ENCODE peak calls at places on chromosomes 6 and 20, in eight cellular contexts. One of them, this sample, is unnamed.

GRCh38 chr20:30985386-30985785 is 272.1 kb upstream of the DEFB115 start:
- DNase-seq in progenitor cell of endocrine pancreas: no peak
- DNase-seq in choroid plexus epithelial cell: no peak
- DNase-seq in PC-3: no peak
- DNase-seq in nephron progenitor cell: no peak
- DNase-seq in ovary: no peak
- DNase-seq in GM20000: no peak
- DNase-seq in lower lobe of right lung: peak; percentile 12
- DNase-seq in this sample: no peak

GRCh38 chr6:119942078-119942752 is 592.7 kb upstream of the MAN1A1 start:
- DNase-seq in choroid plexus epithelial cell: no peak
- DNase-seq in PC-3: no peak
- DNase-seq in nephron progenitor cell: no peak
- DNase-seq in GM20000: no peak
- DNase-seq in ovary: no peak
- DNase-seq in progenitor cell of endocrine pancreas: no peak
- DNase-seq in lower lobe of right lung: no peak
- DNase-seq in this sample: no peak

GRCh38 chr6:55445648-55446204 is 118.5 kb downstream of the GFRAL start:
- DNase-seq in progenitor cell of endocrine pancreas: no peak
- DNase-seq in ovary: no peak
- DNase-seq in nephron progenitor cell: peak; percentile 10
- DNase-seq in GM20000: no peak
- DNase-seq in choroid plexus epithelial cell: peak; percentile 69
- DNase-seq in lower lobe of right lung: no peak
- DNase-seq in PC-3: peak; percentile 58
- DNase-seq in this sample: no peak

GRCh38 chr20:34708621-34709043 is 4.5 kb downstream of the TP53INP2 start:
- DNase-seq in nephron progenitor cell: peak; percentile 62
- DNase-seq in lower lobe of right lung: peak; percentile 57
- DNase-seq in ovary: peak; percentile 56
- DNase-seq in GM20000: peak; percentile 73
- DNase-seq in choroid plexus epithelial cell: peak; percentile 56
- DNase-seq in progenitor cell of endocrine pancreas: peak; percentile 47
- DNase-seq in PC-3: peak; percentile 34
- DNase-seq in this sample: peak; percentile 39

GRCh38 chr6:11592289-11592906 is 54.8 kb downstream of the TMEM170B start:
- DNase-seq in GM20000: no peak
- DNase-seq in progenitor cell of endocrine pancreas: no peak
- DNase-seq in lower lobe of right lung: no peak
- DNase-seq in PC-3: no peak
- DNase-seq in choroid plexus epithelial cell: peak; percentile 38
- DNase-seq in ovary: peak; percentile 19
- DNase-seq in nephron progenitor cell: no peak
- DNase-seq in this sample: no peak

GRCh38 chr6:120279706-120280105 is 930.1 kb upstream of the MAN1A1 start:
- DNase-seq in lower lobe of right lung: no peak
- DNase-seq in GM20000: no peak
- DNase-seq in PC-3: no peak
- DNase-seq in nephron progenitor cell: peak; percentile 1
- DNase-seq in ovary: no peak
- DNase-seq in choroid plexus epithelial cell: no peak
- DNase-seq in progenitor cell of endocrine pancreas: no peak
- DNase-seq in this sample: no peak

GRCh38 chr6:140921366-140922226 is 1211.1 kb upstream of the GJE1 start:
- DNase-seq in progenitor cell of endocrine pancreas: no peak
- DNase-seq in ovary: no peak
- DNase-seq in choroid plexus epithelial cell: peak; percentile 95
- DNase-seq in PC-3: peak; percentile 89
- DNase-seq in nephron progenitor cell: peak; percentile 9
- DNase-seq in lower lobe of right lung: no peak
- DNase-seq in GM20000: peak; percentile 19
- DNase-seq in this sample: no peak

GRCh38 chr6:99514089-99514488 is 1.1 kb downstream of the USP45 start:
- DNase-seq in nephron progenitor cell: no peak
- DNase-seq in GM20000: no peak
- DNase-seq in progenitor cell of endocrine pancreas: no peak
- DNase-seq in lower lobe of right lung: no peak
- DNase-seq in ovary: no peak
- DNase-seq in PC-3: no peak
- DNase-seq in choroid plexus epithelial cell: peak; percentile 55
- DNase-seq in this sample: no peak

GRCh38 chr6:25088513-25088912 is 152.8 kb upstream of the RIPOR2 start:
- DNase-seq in lower lobe of right lung: no peak
- DNase-seq in PC-3: no peak
- DNase-seq in progenitor cell of endocrine pancreas: no peak
- DNase-seq in GM20000: no peak
- DNase-seq in choroid plexus epithelial cell: peak; percentile 54
- DNase-seq in nephron progenitor cell: no peak
- DNase-seq in ovary: no peak
- DNase-seq in this sample: no peak

GRCh38 chr20:56788041-56788670 is 159.1 kb downstream of the TFAP2C start:
- DNase-seq in lower lobe of right lung: no peak
- DNase-seq in GM20000: no peak
- DNase-seq in choroid plexus epithelial cell: peak; percentile 99
- DNase-seq in progenitor cell of endocrine pancreas: no peak
- DNase-seq in nephron progenitor cell: no peak
- DNase-seq in ovary: no peak
- DNase-seq in PC-3: peak; percentile 99
- DNase-seq in this sample: no peak

GRCh38 chr20:2521369-2522305 is 12.9 kb upstream of the ZNF343 start:
- DNase-seq in ovary: no peak
- DNase-seq in GM20000: peak; percentile 57
- DNase-seq in choroid plexus epithelial cell: peak; percentile 66
- DNase-seq in nephron progenitor cell: peak; percentile 79
- DNase-seq in PC-3: peak; percentile 63
- DNase-seq in lower lobe of right lung: no peak
- DNase-seq in progenitor cell of endocrine pancreas: no peak
- DNase-seq in this sample: no peak

GRCh38 chr6:20180935-20181334 is 31.3 kb downstream of the MBOAT1 start:
- DNase-seq in GM20000: peak; percentile 20
- DNase-seq in PC-3: no peak
- DNase-seq in ovary: no peak
- DNase-seq in choroid plexus epithelial cell: no peak
- DNase-seq in nephron progenitor cell: no peak
- DNase-seq in lower lobe of right lung: no peak
- DNase-seq in progenitor cell of endocrine pancreas: no peak
- DNase-seq in this sample: no peak

GRCh38 chr6:87161299-87161698 is 5.9 kb downstream of the ZNF292 start:
- DNase-seq in nephron progenitor cell: no peak
- DNase-seq in PC-3: no peak
- DNase-seq in progenitor cell of endocrine pancreas: no peak
- DNase-seq in GM20000: no peak
- DNase-seq in lower lobe of right lung: no peak
- DNase-seq in ovary: no peak
- DNase-seq in choroid plexus epithelial cell: no peak
- DNase-seq in this sample: no peak

GRCh38 chr6:112216699-112217551 is 37.4 kb downstream of the LAMA4 start:
- DNase-seq in PC-3: peak; percentile 83
- DNase-seq in progenitor cell of endocrine pancreas: no peak
- DNase-seq in lower lobe of right lung: no peak
- DNase-seq in GM20000: no peak
- DNase-seq in ovary: no peak
- DNase-seq in choroid plexus epithelial cell: peak; percentile 84
- DNase-seq in nephron progenitor cell: no peak
- DNase-seq in this sample: no peak

GRCh38 chr6:56767892-56768531 is 125.3 kb upstream of the DST start:
- DNase-seq in ovary: no peak
- DNase-seq in nephron progenitor cell: no peak
- DNase-seq in GM20000: no peak
- DNase-seq in lower lobe of right lung: no peak
- DNase-seq in PC-3: peak; percentile 21
- DNase-seq in progenitor cell of endocrine pancreas: no peak
- DNase-seq in choroid plexus epithelial cell: peak; percentile 52
- DNase-seq in this sample: no peak

GRCh38 chr20:13105864-13106457 is 97.2 kb downstream of the SPTLC3 start:
- DNase-seq in GM20000: peak; percentile 35
- DNase-seq in ovary: no peak
- DNase-seq in nephron progenitor cell: peak; percentile 6
- DNase-seq in progenitor cell of endocrine pancreas: no peak
- DNase-seq in PC-3: peak; percentile 84
- DNase-seq in choroid plexus epithelial cell: peak; percentile 71
- DNase-seq in lower lobe of right lung: no peak
- DNase-seq in this sample: no peak
- TF ChIP-seq CTCF in GM20000: peak; percentile 41
- TF ChIP-seq CTCF in ovary: peak; percentile 60
- TF ChIP-seq CTCF in nephron progenitor cell: peak; percentile 79
- TF ChIP-seq CTCF in progenitor cell of endocrine pancreas: peak; percentile 79
- TF ChIP-seq CTCF in PC-3: peak; percentile 89
- TF ChIP-seq CTCF in choroid plexus epithelial cell: peak; percentile 65
- TF ChIP-seq CTCF in lower lobe of right lung: peak; percentile 73
- TF ChIP-seq CTCF in this sample: peak; percentile 76

GRCh38 chr6:143288923-143289322 is 161.6 kb downstream of the ADAT2 start:
- DNase-seq in PC-3: no peak
- DNase-seq in progenitor cell of endocrine pancreas: no peak
- DNase-seq in ovary: no peak
- DNase-seq in lower lobe of right lung: no peak
- DNase-seq in GM20000: no peak
- DNase-seq in nephron progenitor cell: no peak
- DNase-seq in choroid plexus epithelial cell: no peak
- DNase-seq in this sample: no peak

GRCh38 chr6:143283887-143284640 is 166.4 kb downstream of the ADAT2 start:
- DNase-seq in choroid plexus epithelial cell: peak; percentile 16
- DNase-seq in ovary: no peak
- DNase-seq in GM20000: no peak
- DNase-seq in lower lobe of right lung: no peak
- DNase-seq in nephron progenitor cell: no peak
- DNase-seq in progenitor cell of endocrine pancreas: no peak
- DNase-seq in PC-3: no peak
- DNase-seq in this sample: no peak

GRCh38 chr6:143290206-143290605 is 160.3 kb downstream of the ADAT2 start:
- DNase-seq in PC-3: no peak
- DNase-seq in choroid plexus epithelial cell: no peak
- DNase-seq in progenitor cell of endocrine pancreas: no peak
- DNase-seq in ovary: no peak
- DNase-seq in nephron progenitor cell: no peak
- DNase-seq in GM20000: no peak
- DNase-seq in lower lobe of right lung: no peak
- DNase-seq in this sample: no peak

GRCh38 chr6:143286280-143286795 is 164.2 kb downstream of the ADAT2 start:
- DNase-seq in progenitor cell of endocrine pancreas: no peak
- DNase-seq in ovary: no peak
- DNase-seq in PC-3: no peak
- DNase-seq in choroid plexus epithelial cell: peak; percentile 32
- DNase-seq in lower lobe of right lung: no peak
- DNase-seq in nephron progenitor cell: no peak
- DNase-seq in GM20000: no peak
- DNase-seq in this sample: no peak
- TF ChIP-seq CTCF in progenitor cell of endocrine pancreas: no peak
- TF ChIP-seq CTCF in ovary: no peak
- TF ChIP-seq CTCF in PC-3: no peak
- TF ChIP-seq CTCF in choroid plexus epithelial cell: no peak
- TF ChIP-seq CTCF in lower lobe of right lung: no peak
- TF ChIP-seq CTCF in nephron progenitor cell: no peak
- TF ChIP-seq CTCF in GM20000: no peak
- TF ChIP-seq CTCF in this sample: no peak

DNA sequence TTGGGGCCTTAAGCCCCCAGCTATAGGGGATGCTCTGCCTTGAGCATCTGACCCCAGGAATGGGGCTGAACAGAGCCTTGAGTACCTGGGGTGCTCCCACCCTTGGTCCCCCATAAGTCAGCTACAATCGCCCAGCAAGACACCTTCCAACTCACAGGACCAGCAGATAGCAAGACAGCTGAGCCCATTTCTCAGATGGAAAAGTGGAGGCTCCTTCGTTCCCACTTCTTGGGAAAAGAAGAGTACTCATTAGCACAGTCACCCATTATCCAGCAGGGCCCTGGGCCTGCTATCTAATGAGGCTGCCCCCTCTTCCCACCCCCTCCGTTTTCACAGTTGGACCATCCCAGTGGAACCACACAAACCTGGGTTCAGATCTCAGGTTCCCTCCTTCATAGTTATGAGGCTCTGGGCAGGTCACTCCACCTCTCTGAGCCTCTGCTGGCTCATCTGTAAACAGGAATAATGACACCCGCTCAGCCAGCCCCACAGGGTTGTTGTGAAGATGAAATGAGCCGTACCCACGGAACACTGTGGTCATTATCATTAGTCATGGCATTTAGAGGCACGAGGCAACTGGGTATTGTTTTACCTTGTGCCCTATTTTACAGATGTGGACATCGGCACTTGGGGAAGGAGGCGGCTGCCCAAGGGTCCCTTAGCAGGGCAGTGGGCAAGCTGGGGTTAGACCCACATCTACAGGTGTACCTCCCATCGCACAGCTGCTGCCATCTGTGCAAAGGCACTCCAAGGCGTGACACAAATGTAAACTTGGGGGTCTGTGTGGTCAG is 4.5 kb downstream of the LPIN3 start:
- DNase-seq in nephron progenitor cell: no peak
- DNase-seq in ovary: no peak
- DNase-seq in choroid plexus epithelial cell: no peak
- DNase-seq in GM20000: no peak
- DNase-seq in PC-3: no peak
- DNase-seq in progenitor cell of endocrine pancreas: no peak
- DNase-seq in lower lobe of right lung: no peak
- DNase-seq in this sample: no peak
- TF ChIP-seq CTCF in nephron progenitor cell: no peak
- TF ChIP-seq CTCF in ovary: no peak
- TF ChIP-seq CTCF in choroid plexus epithelial cell: no peak
- TF ChIP-seq CTCF in GM20000: no peak
- TF ChIP-seq CTCF in PC-3: no peak
- TF ChIP-seq CTCF in progenitor cell of endocrine pancreas: no peak
- TF ChIP-seq CTCF in lower lobe of right lung: no peak
- TF ChIP-seq CTCF in this sample: no peak

DNA sequence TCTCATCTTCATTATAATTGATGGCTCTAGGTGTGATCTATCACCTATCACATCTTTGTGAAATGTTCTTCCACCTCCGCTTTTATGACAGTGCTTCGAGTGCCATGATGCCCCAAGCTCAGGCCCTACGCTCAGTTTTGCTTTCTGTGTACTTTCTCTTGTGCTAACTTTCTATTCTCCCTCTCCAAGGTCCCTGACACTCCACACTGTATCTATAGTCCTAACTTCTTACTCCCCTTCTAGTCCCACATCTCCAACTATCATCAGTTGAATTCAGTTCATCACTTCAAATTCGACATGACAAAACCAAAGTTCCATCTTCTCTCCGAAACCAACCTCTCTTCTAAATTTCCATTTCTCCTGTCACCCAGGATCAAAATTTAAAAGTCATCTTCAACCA is 16.6 kb downstream of the NUDT3 start:
- DNase-seq in ovary: no peak
- DNase-seq in nephron progenitor cell: no peak
- DNase-seq in PC-3: no peak
- DNase-seq in lower lobe of right lung: no peak
- DNase-seq in GM20000: no peak
- DNase-seq in progenitor cell of endocrine pancreas: no peak
- DNase-seq in choroid plexus epithelial cell: no peak
- DNase-seq in this sample: no peak
- TF ChIP-seq CTCF in ovary: no peak
- TF ChIP-seq CTCF in nephron progenitor cell: no peak
- TF ChIP-seq CTCF in PC-3: no peak
- TF ChIP-seq CTCF in lower lobe of right lung: no peak
- TF ChIP-seq CTCF in GM20000: no peak
- TF ChIP-seq CTCF in progenitor cell of endocrine pancreas: no peak
- TF ChIP-seq CTCF in choroid plexus epithelial cell: no peak
- TF ChIP-seq CTCF in this sample: no peak

This sample was measured in natural killer cell.